ENCODE peak calls at places on chromosomes 11 and 22, in four cellular contexts. V is stimulated activated CD4-positive, alpha-beta T cell treated with anti-CD3 and anti-CD28 coated beads, Interleukin-1b, Interleukin-23, amount 100 ng/mL, for 24 hours; Z is nephron progenitor cell; K is NCI-H748 treated with DMSO at 0.1 percent for 48 hours. F is an unnamed sample.

GRCh38 chr11:32213223-32213622 is 122.3 kb downstream of the RCN1 start:
- DNase-seq in V (peak), Z (no peak), K (no peak), F (no peak)

GRCh38 chr22:42389137-42389536 is 43.1 kb downstream of the NFAM1 start:
- DNase-seq in V (no peak), Z (no peak), K (peak), F (no peak)

GRCh38 chr11:8717876-8718753 is 35.5 kb downstream of the RPL27A start:
- DNase-seq in V (no peak), Z (no peak), K (no peak), F (peak)

GRCh38 chr22:20584872-20585639 is 77.6 kb downstream of the MED15 start:
- DNase-seq in V (no peak), Z (no peak), K (no peak), F (no peak)

GRCh38 chr11:45662665-45663485 is 2.5 kb downstream of the CHST1 start:
- DNase-seq in V (no peak), Z (no peak), K (no peak), F (no peak)

GRCh38 chr11:130834886-130835285 is 81.4 kb downstream of the SNX19 start:
- DNase-seq in V (no peak), Z (no peak), K (no peak), F (no peak)

GRCh38 chr11:34027516-34028406 is 23.8 kb upstream of the CAPRIN1 start:
- DNase-seq in V (no peak), Z (no peak), K (no peak), F (no peak)

GRCh38 chr11:8692417-8692816 is 9.8 kb downstream of the RPL27A start:
- DNase-seq in V (no peak), Z (no peak), K (no peak), F (no peak)

GRCh38 chr22:28582806-28583205 is 96.8 kb downstream of the TTC28 start:
- DNase-seq in V (no peak), Z (no peak), K (no peak), F (no peak)

GRCh38 chr22:42074153-42074750 is at the start of gene PHETA2:
- DNase-seq in V (no peak), Z (no peak), K (no peak), F (no peak)

GRCh38 chr11:126434950-126435335 is 79.5 kb downstream of the ST3GAL4 start:
- DNase-seq in V (no peak), Z (no peak), K (no peak), F (no peak)

GRCh38 chr22:19085233-19086043 is 36.8 kb downstream of the DGCR2 start:
- DNase-seq in V (no peak), Z (no peak), K (no peak), F (peak)

GRCh38 chr11:13535819-13536218 is 40.0 kb upstream of the PTH start:
- DNase-seq in V (no peak), Z (no peak), K (no peak), F (no peak)

GRCh38 chr11:96293583-96293982 is 49.4 kb downstream of the MAML2 start:
- DNase-seq in V (no peak), Z (no peak), K (no peak), F (no peak)

GRCh38 chr22:39818050-39818449 is 75.5 kb downstream of the ENTHD1 start:
- DNase-seq in V (no peak), Z (no peak), K (no peak), F (no peak)

GRCh38 chr11:10379433-10379832 is 74.6 kb downstream of the ADM start:
- DNase-seq in V (no peak), Z (no peak), K (no peak), F (no peak)

GRCh38 chr11:20610825-20611224 is 11.4 kb downstream of the SLC6A5 start:
- DNase-seq in V (no peak), Z (no peak), K (no peak), F (no peak)

GRCh38 chr11:109306322-109306721 is 115.7 kb upstream of the C11orf87 start:
- DNase-seq in V (no peak), Z (no peak), K (no peak), F (no peak)

GRCh38 chr11:92168936-92169335 is 55.7 kb upstream of the FAT3 start:
- DNase-seq in V (no peak), Z (no peak), K (no peak), F (no peak)

GRCh38 chr11:29432719-29433325 is 584.0 kb downstream of the KCNA4 start:
- DNase-seq in V (no peak), Z (no peak), K (no peak), F (peak)

GRCh38 chr22:45159652-45160462 is 3.9 kb upstream of the NUP50 start:
- DNase-seq in V (no peak), Z (no peak), K (no peak), F (no peak)

GRCh38 chr22:33864723-33865130 is 55.5 kb downstream of the LARGE1 start:
- DNase-seq in V (no peak), Z (no peak), K (no peak), F (no peak)

GRCh38 chr22:23878219-23878618 is 16.0 kb upstream of the MIF start:
- DNase-seq in V (no peak), Z (no peak), K (no peak), F (no peak)

GRCh38 chr11:31656051-31656450 is 146.5 kb downstream of the ELP4 start:
- DNase-seq in V (no peak), Z (no peak), K (no peak), F (no peak)

GRCh38 chr11:69497221-69497787 is 15.8 kb downstream of the LINC01488 start:
- DNase-seq in V (no peak), Z (peak), K (no peak), F (peak)

GRCh38 chr11:47104337-47104950 is 72.2 kb downstream of the ARFGAP2 start:
- DNase-seq in V (no peak), Z (no peak), K (no peak), F (peak)

GRCh38 chr22:24029304-24029703 is 18.2 kb downstream of the CABIN1 start:
- DNase-seq in V (no peak), Z (no peak), K (no peak), F (no peak)

GRCh38 chr11:121366970-121367369 is 74.4 kb downstream of the SC5D start:
- DNase-seq in V (no peak), Z (no peak), K (no peak), F (no peak)

GRCh38 chr11:34614334-34615113 is 6.4 kb upstream of the EHF start:
- DNase-seq in V (no peak), Z (no peak), K (no peak), F (no peak)

GRCh38 chr11:40445391-40445790 is 1014.1 kb downstream of the LRRC4C start:
- DNase-seq in V (no peak), Z (no peak), K (no peak), F (no peak)

GRCh38 chr22:40714514-40714966 is 35.3 kb downstream of the MCHR1 start:
- DNase-seq in V (no peak), Z (peak), K (peak), F (peak)

GRCh38 chr11:78492973-78493372 is 75.4 kb upstream of the GAB2 start:
- DNase-seq in V (no peak), Z (no peak), K (no peak), F (no peak)

GRCh38 chr22:24420072-24420976 is 7.1 kb upstream of the ADORA2A start:
- DNase-seq in V (no peak), Z (no peak), K (peak), F (no peak)

GRCh38 chr11:69702239-69702668 is 1.6 kb downstream of the FGF19 start:
- DNase-seq in V (no peak), Z (peak), K (no peak), F (no peak)

GRCh38 chr11:117883063-117883462 is 6.6 kb upstream of the FXYD6 start:
- DNase-seq in V (no peak), Z (no peak), K (no peak), F (no peak)

GRCh38 chr11:93513763-93514162 is 29.4 kb downstream of the SMCO4 start:
- DNase-seq in V (no peak), Z (no peak), K (no peak), F (no peak)

GRCh38 chr22:43164636-43165035 is 13.3 kb downstream of the TSPO start:
- DNase-seq in V (no peak), Z (no peak), K (no peak), F (no peak)